ENCODE peak calls at places on chromosomes 1 and 21, in four cellular contexts. H, A, G and W are unnamed samples.

GRCh38 chr1:68128157-68128556 is 77.7 kb upstream of the DIRAS3 start:
- DNase-seq in H (no peak), A (no peak), G (no peak), W (no peak)

GRCh38 chr1:1836119-1836518 is 54.8 kb downstream of the GNB1 start:
- DNase-seq in H (no peak), A (no peak), G (no peak), W (no peak)

GRCh38 chr1:219439376-219439775 is 173.5 kb downstream of the ZC3H11B start:
- DNase-seq in H (no peak), A (no peak), G (no peak), W (no peak)

GRCh38 chr21:27526451-27526850 is 559.6 kb upstream of the ADAMTS5 start:
- DNase-seq in H (no peak), A (no peak), G (no peak), W (no peak)

GRCh38 chr1:2311184-2312032 is 79.9 kb downstream of the MORN1 start:
- DNase-seq in H (peak), A (peak), G (peak), W (peak)

GRCh38 chr1:14658642-14659041 is 60.2 kb downstream of the KAZN start:
- DNase-seq in H (no peak), A (no peak), G (no peak), W (no peak)

GRCh38 chr1:86773331-86774288 is 69.2 kb downstream of the SH3GLB1 start:
- DNase-seq in H (no peak), A (no peak), G (no peak), W (no peak)

GRCh38 chr1:197029749-197030148 is 37.3 kb downstream of the F13B start:
- DNase-seq in H (no peak), A (no peak), G (no peak), W (no peak)

GRCh38 chr21:39451332-39452206 is at the start of gene SH3BGR:
- DNase-seq in H (no peak), A (no peak), G (no peak), W (peak)

GRCh38 chr1:226964611-226965486 is 24.8 kb downstream of the COQ8A start:
- DNase-seq in H (peak), A (no peak), G (no peak), W (peak)

GRCh38 chr1:212482006-212482351 is 49.3 kb downstream of the NENF start:
- DNase-seq in H (no peak), A (peak), G (no peak), W (no peak)

GRCh38 chr1:203534526-203534925 is 40.6 kb downstream of the OPTC start:
- DNase-seq in H (peak), A (peak), G (peak), W (peak)

GRCh38 chr1:206507395-206508129 is at the start of gene RASSF5:
- DNase-seq in H (peak), A (peak), G (peak), W (peak)

GRCh38 chr1:244236101-244236500 is 185.0 kb downstream of the ZBTB18 start:
- DNase-seq in H (no peak), A (no peak), G (no peak), W (no peak)

GRCh38 chr1:62271932-62272728 is 47.1 kb downstream of the KANK4 start:
- DNase-seq in H (peak), A (no peak), G (no peak), W (no peak)

GRCh38 chr1:36155560-36156328 is at the start of gene MAP7D1:
- DNase-seq in H (peak), A (peak), G (peak), W (peak)

GRCh38 chr1:195237161-195237889 is 1370.9 kb downstream of the KCNT2 start:
- DNase-seq in H (no peak), A (no peak), G (no peak), W (no peak)

GRCh38 chr1:29711582-29712274 is 475.4 kb downstream of the PTPRU start:
- DNase-seq in H (no peak), A (no peak), G (no peak), W (no peak)

GRCh38 chr1:101394041-101394440 is 157.2 kb downstream of the S1PR1 start:
- DNase-seq in H (no peak), A (no peak), G (no peak), W (no peak)

GRCh38 chr21:32772281-32773047 is 909 bp upstream of the PAXBP1 start:
- DNase-seq in H (peak), A (no peak), G (peak), W (no peak)

GRCh38 chr1:78171736-78172590 is 126.2 kb downstream of the GIPC2 start:
- DNase-seq in H (no peak), A (no peak), G (no peak), W (no peak)

GRCh38 chr1:31977361-31978131 is 36.1 kb upstream of the KHDRBS1 start:
- DNase-seq in H (no peak), A (peak), G (no peak), W (no peak)

GRCh38 chr1:161706116-161706482 is 930 bp upstream of the FCRLA start:
- DNase-seq in H (no peak), A (no peak), G (no peak), W (no peak)

GRCh38 chr1:225767591-225768540 is 9.8 kb upstream of the SRP9 start:
- DNase-seq in H (peak), A (no peak), G (peak), W (peak)

GRCh38 chr1:3068400-3069361 is at the start of gene PRDM16:
- DNase-seq in H (no peak), A (peak), G (peak), W (peak)

GRCh38 chr1:109649380-109649987 is 6.4 kb upstream of the GSTM4 start:
- DNase-seq in H (no peak), A (peak), G (peak), W (no peak)

GRCh38 chr1:53860967-53861411 is 22.9 kb upstream of the NDC1 start:
- DNase-seq in H (peak), A (peak), G (no peak), W (no peak)

GRCh38 chr1:19200281-19200604 is 9.8 kb downstream of the UBR4 start:
- DNase-seq in H (no peak), A (no peak), G (no peak), W (no peak)

GRCh38 chr1:96538001-96538649 is 183.5 kb upstream of the PTBP2 start:
- DNase-seq in H (no peak), A (no peak), G (no peak), W (peak)

GRCh38 chr1:175198332-175198731 is 5.8 kb upstream of the KIAA0040 start:
- DNase-seq in H (no peak), A (no peak), G (no peak), W (no peak)

GRCh38 chr1:37475380-37476086 is 1.2 kb downstream of the ZC3H12A start:
- DNase-seq in H (peak), A (no peak), G (peak), W (no peak)

GRCh38 chr1:29883986-29884385 is 647.7 kb downstream of the PTPRU start:
- DNase-seq in H (no peak), A (no peak), G (no peak), W (no peak)

GRCh38 chr21:43268086-43268803 is 99.4 kb downstream of the CRYAA start:
- DNase-seq in H (no peak), A (no peak), G (peak), W (no peak)

GRCh38 chr1:78834201-78834741 is 172.3 kb downstream of the ADGRL4 start:
- DNase-seq in H (no peak), A (no peak), G (no peak), W (no peak)

GRCh38 chr1:39130297-39130696 is 74.2 kb upstream of the MACF1 start:
- DNase-seq in H (no peak), A (peak), G (no peak), W (no peak)

GRCh38 chr1:192378276-192378675 is 61.5 kb downstream of the RGS21 start:
- DNase-seq in H (no peak), A (no peak), G (no peak), W (no peak)

GRCh38 chr1:189226779-189227178 is 1250.9 kb downstream of the BRINP3 start:
- DNase-seq in H (no peak), A (no peak), G (no peak), W (no peak)

DNA sequence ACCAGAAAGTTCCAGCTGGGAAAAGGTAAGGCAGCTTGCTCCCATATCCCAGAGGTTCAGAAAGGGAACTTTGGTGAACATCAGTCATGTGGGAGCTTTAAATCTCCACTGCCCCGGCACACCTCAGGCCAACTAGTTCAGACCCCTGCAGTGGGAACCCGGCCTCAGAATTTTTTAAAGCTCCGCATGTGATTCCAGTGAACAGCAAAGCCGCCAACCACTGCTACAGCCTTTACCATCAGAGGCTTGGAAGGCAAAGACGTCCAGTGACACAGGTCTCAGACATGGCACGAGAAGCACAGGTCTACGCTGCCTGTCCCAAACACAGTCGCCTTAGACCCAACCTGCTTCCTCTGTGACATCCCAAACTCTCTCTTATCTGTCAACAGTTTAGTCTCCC is 31.0 kb downstream of the SETD4 start:
- DNase-seq in H (no peak), A (no peak), G (no peak), W (no peak)
- H3K27ac ChIP-seq in H (no peak), A (no peak), G (no peak), W (no peak)

GRCh38 chr21:45592626-45593134 is 50.4 kb upstream of the SLC19A1 start:
- DNase-seq in H (no peak), A (no peak), G (no peak), W (peak)
- TF ChIP-seq POLR2A in H (no peak), A (no peak), G (no peak), W (no peak)

GRCh38 chr1:5427026-5427613 is 565.1 kb downstream of the NPHP4 start:
- DNase-seq in H (no peak), A (no peak), G (no peak), W (no peak)
- H3K4me3 ChIP-seq in H (no peak), A (no peak), G (no peak), W (no peak)

GRCh38 chr1:16213013-16213412 is 561 bp upstream of the ARHGEF19 start:
- DNase-seq in H (no peak), A (no peak), G (no peak), W (no peak)

GRCh38 chr1:16218014-16218673 is 5.7 kb upstream of the ARHGEF19 start:
- DNase-seq in H (peak), A (no peak), G (peak), W (no peak)

GRCh38 chr1:16218674-16219071 is 6.2 kb upstream of the ARHGEF19 start:
- DNase-seq in H (no peak), A (no peak), G (no peak), W (no peak)

GRCh38 chr1:16217061-16217785 is 4.8 kb upstream of the ARHGEF19 start:
- DNase-seq in H (peak), A (peak), G (peak), W (peak)

DNA sequence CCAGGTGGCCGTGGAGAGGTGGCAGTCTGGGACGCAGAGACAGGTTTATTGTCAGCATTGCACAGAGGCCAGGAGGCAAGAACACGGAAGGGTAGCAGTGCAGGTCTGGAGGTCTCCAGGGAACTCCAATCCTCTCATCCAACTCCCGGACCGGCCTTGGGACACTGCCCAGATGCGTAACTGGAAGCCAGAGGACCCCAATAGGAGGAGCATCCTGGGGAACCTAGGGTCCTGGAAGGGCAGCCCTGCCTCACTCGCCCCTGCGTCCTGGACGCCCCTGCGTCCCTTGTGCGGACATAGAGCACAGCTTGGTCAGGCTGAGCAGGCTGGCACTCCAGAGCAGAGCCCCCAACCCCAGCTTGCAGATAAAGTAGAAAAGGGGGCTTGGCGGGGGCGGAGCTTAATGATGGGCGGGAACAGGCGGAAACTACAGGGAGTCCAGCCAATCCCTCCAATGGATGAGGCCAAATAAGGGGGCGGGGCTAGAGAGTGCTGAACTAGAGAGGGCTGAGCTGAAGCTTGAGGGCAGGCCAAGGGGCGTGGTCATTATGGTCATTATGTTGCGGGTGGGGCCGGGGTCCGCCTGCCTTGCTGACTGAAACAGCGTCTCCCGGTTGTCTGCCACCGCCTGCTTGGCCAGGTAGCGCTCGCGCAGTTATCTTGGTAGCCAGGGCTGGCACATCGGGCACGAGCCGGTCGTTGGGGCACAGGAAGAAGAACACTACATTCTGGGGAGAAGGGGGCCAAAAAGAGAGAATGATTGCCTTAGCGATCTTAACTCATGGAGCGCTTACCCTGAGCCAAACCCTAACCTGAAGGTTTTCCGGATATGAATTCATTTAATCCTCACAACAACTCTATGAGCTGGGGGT is 3.7 kb upstream of the ARHGEF19 start:
- DNase-seq in H (peak), A (peak), G (peak), W (peak)
- H3K27ac ChIP-seq in H (peak), A (no peak), G (no peak), W (peak)

GRCh38 chr21:45362748-45363145 is 42.2 kb upstream of the COL18A1 start:
- DNase-seq in H (no peak), A (no peak), G (no peak), W (no peak)

GRCh38 chr21:45365608-45366241 is 39.2 kb upstream of the COL18A1 start:
- DNase-seq in H (no peak), A (peak), G (peak), W (no peak)

GRCh38 chr21:45364464-45365185 is 40.3 kb upstream of the COL18A1 start:
- DNase-seq in H (peak), A (peak), G (peak), W (peak)

GRCh38 chr21:45365186-45365607 is 39.8 kb upstream of the COL18A1 start:
- DNase-seq in H (no peak), A (no peak), G (no peak), W (no peak)

GRCh38 chr21:45363921-45364463 is 41.0 kb upstream of the COL18A1 start:
- DNase-seq in H (peak), A (peak), G (peak), W (peak)
- TF ChIP-seq POLR2A in H (no peak), A (no peak), G (peak), W (no peak)